ENCODE peak calls at places on chromosomes 3 and 15, in four cellular contexts. M is stimulated activated naive CD8-positive, alpha-beta T cell treated with anti-CD3 and anti-CD28 coated beads, Interleukin-15, amount 100 ng/mL, for 72 hours; T is lower lobe of right lung; U is occipital lobe. B is an unnamed sample.

GRCh38 chr3:138329127-138329983 is at the start of gene NME9:
- DNase-seq in T (peak), U (peak), M (peak), B (peak)

GRCh38 chr15:48803877-48804276 is 7.0 kb downstream of the CEP152 start:
- DNase-seq in M (no peak), U (no peak), T (no peak), B (no peak)

GRCh38 chr3:141410861-141411771 is 42.8 kb downstream of the ZBTB38 start:
- DNase-seq in M (peak), U (no peak), T (no peak), B (peak)

GRCh38 chr3:9224490-9224889 is 25.0 kb downstream of the SRGAP3 start:
- DNase-seq in M (peak), T (no peak), U (peak), B (peak)

GRCh38 chr3:33942483-33943150 is 144.2 kb downstream of the PDCD6IP start:
- DNase-seq in U (no peak), M (no peak), T (no peak), B (peak)

GRCh38 chr3:186823391-186823790 is 17.1 kb upstream of the RFC4 start:
- DNase-seq in U (no peak), M (no peak), T (no peak), B (peak)

GRCh38 chr3:150519026-150519425 is 27.3 kb downstream of the SERP1 start:
- DNase-seq in T (no peak), U (no peak), M (no peak), B (no peak)

GRCh38 chr15:76730262-76730661 is 174.9 kb downstream of the SCAPER start:
- DNase-seq in T (no peak), U (no peak), M (no peak), B (peak)

GRCh38 chr15:69627548-69628158 is 175.0 kb downstream of the RPLP1 start:
- DNase-seq in T (no peak), U (no peak), M (no peak), B (no peak)

GRCh38 chr3:141575879-141576743 is 89.3 kb downstream of the RASA2 start:
- DNase-seq in T (no peak), M (no peak), U (no peak), B (peak)

GRCh38 chr15:72406936-72407335 is 8.8 kb downstream of the TMEM202 start:
- DNase-seq in U (no peak), T (no peak), M (no peak), B (no peak)

GRCh38 chr15:41559489-41560177 is 621 bp downstream of the TYRO3 start:
- DNase-seq in U (peak), T (no peak), M (no peak), B (peak)

GRCh38 chr3:12489832-12490231 is 5.6 kb downstream of the TSEN2 start:
- DNase-seq in M (no peak), T (no peak), U (no peak), B (no peak)

GRCh38 chr3:11306815-11307589 is 34.8 kb downstream of the ATG7 start:
- DNase-seq in M (no peak), U (peak), T (no peak), B (no peak)

GRCh38 chr3:189862385-189863023 is 231.3 kb downstream of the TP63 start:
- DNase-seq in M (no peak), U (no peak), T (no peak), B (peak)

GRCh38 chr3:108127301-108127988 is 36.6 kb upstream of the CD47 start:
- DNase-seq in M (peak), U (no peak), T (no peak), B (no peak)

GRCh38 chr3:112671930-112672715 is 31.2 kb upstream of the CCDC80 start:
- DNase-seq in M (no peak), T (no peak), U (no peak), B (peak)

GRCh38 chr3:63662500-63662899 is 10.0 kb downstream of the SNTN start:
- DNase-seq in M (no peak), T (no peak), U (no peak), B (peak)

B was measured in GM23248.